ENCODE peak calls at places on chromosomes 13 and 19, in seven cellular contexts. M is adrenal gland, X is kidney, O is cardiac muscle cell, L is heart left ventricle, G is stomach, N is ascending aorta. U is an unnamed sample.

GRCh38 chr13:33610471-33611015 is 207.4 kb upstream of the RFC3 start:
- DNase-seq in M (peak; percentile 70), X (peak; percentile 83), O (peak; percentile 35), L (peak; percentile 64), G (no peak), N (peak; percentile 84), U (peak; percentile 78)

GRCh38 chr13:31901985-31902384 is 129.6 kb upstream of the FRY start:
- DNase-seq in M (no peak), X (no peak), O (no peak), L (no peak), G (no peak), N (no peak), U (no peak)

GRCh38 chr13:45779901-45780300 is 71.7 kb downstream of the SIAH3 start:
- DNase-seq in M (no peak), X (no peak), O (no peak), L (no peak), G (no peak), N (no peak), U (no peak)

GRCh38 chr19:4748589-4748988 is 24.9 kb upstream of the DPP9 start:
- DNase-seq in M (no peak), X (no peak), O (no peak), L (no peak), G (no peak), N (no peak), U (no peak)

GRCh38 chr13:45737571-45738002 is 35.5 kb downstream of the CBY2 start:
- DNase-seq in M (no peak), X (no peak), O (no peak), L (no peak), G (no peak), N (no peak), U (no peak)

GRCh38 chr13:75725784-75726183 is 89.7 kb downstream of the LMO7 start:
- DNase-seq in M (no peak), X (no peak), O (no peak), L (no peak), G (no peak), N (no peak), U (no peak)

GRCh38 chr13:33262069-33262487 is 23.5 kb downstream of the STARD13 start:
- DNase-seq in M (peak; percentile 52), X (peak; percentile 64), O (no peak), L (no peak), G (no peak), N (no peak), U (no peak)

GRCh38 chr19:16625183-16625958 is 2.6 kb downstream of the MED26 start:
- DNase-seq in M (no peak), X (no peak), O (no peak), L (no peak), G (no peak), N (no peak), U (no peak)

GRCh38 chr19:51277112-51277511 is 26.2 kb downstream of the SIGLECL1 start:
- DNase-seq in M (no peak), X (no peak), O (no peak), L (no peak), G (no peak), N (no peak), U (no peak)

GRCh38 chr13:60398949-60399589 is 2.0 kb downstream of the TDRD3 start:
- DNase-seq in M (no peak), X (no peak), O (peak; percentile 17), L (no peak), G (peak; percentile 30), N (no peak), U (no peak)

GRCh38 chr13:21175656-21176194 is 627 bp downstream of the SKA3 start:
- DNase-seq in M (no peak), X (no peak), O (peak; percentile 44), L (no peak), G (no peak), N (no peak), U (no peak)
- H3K4me3 ChIP-seq in M (peak overlapping the region; percentile 79), X (peak overlapping the region; percentile 72), O (peak overlapping the region; percentile 89), L (peak overlapping the region; percentile 82), G (peak overlapping the region; percentile 94), N (peak overlapping the region; percentile 82), U (peak overlapping the region; percentile 99)

GRCh38 chr19:45138303-45138751 is 22.5 kb downstream of the NKPD1 start:
- DNase-seq in M (peak; percentile 74), X (no peak), O (no peak), L (no peak), G (no peak), N (no peak), U (no peak)

GRCh38 chr19:45135176-45135575 is 25.6 kb downstream of the NKPD1 start:
- DNase-seq in M (no peak), X (no peak), O (no peak), L (no peak), G (no peak), N (no peak), U (no peak)

GRCh38 chr19:45139286-45140143 is 21.3 kb downstream of the NKPD1 start:
- DNase-seq in M (no peak), X (peak; percentile 65), O (no peak), L (no peak), G (no peak), N (no peak), U (no peak)

GRCh38 chr19:45136507-45137178 is 24.1 kb downstream of the NKPD1 start:
- DNase-seq in M (no peak), X (no peak), O (no peak), L (no peak), G (no peak), N (no peak), U (no peak)

GRCh38 chr19:45137179-45137761 is 23.5 kb downstream of the NKPD1 start:
- DNase-seq in M (no peak), X (no peak), O (peak; percentile 16), L (peak; percentile 57), G (no peak), N (no peak), U (peak; percentile 70)
- H3K4me1 ChIP-seq in M (peaks cover 17% of the 10 kb centered on the region), X (no peaks in the 10 kb centered on the region), O (peaks cover 8% of the 10 kb centered on the region), L (peaks cover 19% of the 10 kb centered on the region), G (peaks cover 24% of the 10 kb centered on the region), N (no peaks in the 10 kb centered on the region), U (peaks cover 28% of the 10 kb centered on the region)

GRCh38 chr13:49629947-49630346 is 1.6 kb downstream of the ARL11 start:
- DNase-seq in M (no peak), X (no peak), O (no peak), L (no peak), G (no peak), N (no peak), U (no peak)

GRCh38 chr13:49625392-49626137 is 2.7 kb upstream of the ARL11 start:
- DNase-seq in M (peak; percentile 96), X (no peak), O (peak; percentile 19), L (peak; percentile 49), G (peak; percentile 87), N (no peak), U (peak; percentile 65)

GRCh38 chr13:49630580-49630979 is 2.3 kb downstream of the ARL11 start:
- DNase-seq in M (no peak), X (no peak), O (no peak), L (no peak), G (no peak), N (no peak), U (no peak)

GRCh38 chr13:49629196-49629938 is 1.1 kb downstream of the ARL11 start:
- DNase-seq in M (no peak), X (no peak), O (no peak), L (no peak), G (no peak), N (no peak), U (no peak)

GRCh38 chr13:49627831-49628652 is at the start of gene ARL11:
- DNase-seq in M (peak; percentile 65), X (no peak), O (no peak), L (peak; percentile 68), G (peak; percentile 56), N (peak; percentile 72), U (peak; percentile 64)
- H3K4me3 ChIP-seq in M (no peak within 1 kb of the TSS), X (no peak within 1 kb of the TSS), O (no peak within 1 kb of the TSS), L (peak within 1 kb of the TSS; percentile 61), G (peak within 1 kb of the TSS; percentile 28), N (peak within 1 kb of the TSS; percentile 44), U (peak within 1 kb of the TSS; percentile 27)

GRCh38 chr13:66581691-66582090 is 648.4 kb downstream of the PCDH9 start:
- DNase-seq in M (no peak), X (no peak), O (no peak), L (no peak), G (no peak), N (no peak), U (no peak)

GRCh38 chr13:66577358-66577757 is 652.8 kb downstream of the PCDH9 start:
- DNase-seq in M (no peak), X (no peak), O (no peak), L (no peak), G (no peak), N (no peak), U (no peak)

GRCh38 chr13:66574606-66575005 is 655.5 kb downstream of the PCDH9 start:
- DNase-seq in M (peak; percentile 29), X (no peak), O (no peak), L (no peak), G (no peak), N (no peak), U (no peak)

GRCh38 chr13:66578305-66578704 is 651.8 kb downstream of the PCDH9 start:
- DNase-seq in M (no peak), X (no peak), O (no peak), L (no peak), G (no peak), N (no peak), U (no peak)

GRCh38 chr13:66576381-66576780 is 653.8 kb downstream of the PCDH9 start:
- DNase-seq in M (no peak), X (no peak), O (no peak), L (no peak), G (no peak), N (no peak), U (no peak)
- H3K4me1 ChIP-seq in M (no peaks in the 10 kb centered on the region), X (no peaks in the 10 kb centered on the region), O (no peaks in the 10 kb centered on the region), L (no peaks in the 10 kb centered on the region), G (no peaks in the 10 kb centered on the region), N (no peaks in the 10 kb centered on the region), U (no peaks in the 10 kb centered on the region)

GRCh38 chr19:40714519-40715299 is 2.0 kb downstream of the COQ8B start:
- DNase-seq in M (peak; percentile 95), X (peak; percentile 97), O (peak; percentile 95), L (peak; percentile 95), G (peak; percentile 95), N (peak; percentile 96), U (peak; percentile 95)

GRCh38 chr19:40716655-40717324 is at the start of the genes COQ8B and ITPKC:
- DNase-seq in M (peak; percentile 100), X (peak; percentile 100), O (peak; percentile 98), L (peak; percentile 100), G (peak; percentile 100), N (peak; percentile 99), U (peak; percentile 100)

GRCh38 chr19:40717325-40717879 is 490 bp downstream of the ITPKC start:
- DNase-seq in M (peak; percentile 72), X (no peak), O (no peak), L (no peak), G (no peak), N (no peak), U (no peak)

GRCh38 chr19:40716031-40716654 is 543 bp downstream of the COQ8B start:
- DNase-seq in M (peak; percentile 87), X (no peak), O (no peak), L (peak; percentile 40), G (no peak), N (no peak), U (no peak)

DNA sequence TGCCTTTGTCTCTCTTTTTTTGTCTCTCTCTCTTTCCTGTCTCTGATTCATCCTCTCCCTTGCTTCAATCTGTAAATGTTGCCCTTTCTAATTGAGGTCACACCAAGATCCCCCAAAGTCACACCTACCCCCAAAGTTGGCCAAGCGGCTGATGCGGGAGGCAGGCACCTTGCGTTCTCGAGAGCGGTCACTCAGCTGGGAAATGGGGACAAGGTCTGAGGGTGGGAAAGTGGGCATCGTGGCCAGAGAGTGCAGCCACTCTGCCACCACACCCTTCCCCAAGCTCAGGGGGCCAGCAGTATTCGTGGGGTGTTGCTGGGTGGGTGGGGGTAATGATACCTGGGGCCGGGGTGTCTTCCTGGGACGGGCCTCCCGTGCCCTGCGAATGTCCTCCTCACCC is 2.7 kb downstream of the COQ8B start:
- DNase-seq in M (no peak), X (no peak), O (no peak), L (no peak), G (no peak), N (no peak), U (no peak)
- H3K4me3 ChIP-seq in M (no peak overlapping the region), X (no peak overlapping the region), O (peak overlapping the region; percentile 66), L (peak overlapping the region; percentile 86), G (peak overlapping the region; percentile 75), N (peak overlapping the region; percentile 72), U (peak overlapping the region; percentile 85)

U was measured in left ventricle myocardium inferior.